ENCODE peak calls at places on chromosomes 5 and 9, in nine cellular contexts. One of them, this sample, is unnamed. For H3K4me1, the result is how much of the 10 kb centered on the place peaks cover.

GRCh38 chr5:128536229-128536860 is 1.7 kb downstream of the FBN2 start:
- DNase-seq in effector memory CD4-positive, alpha-beta T cell: no peak
- DNase-seq in cardiac muscle cell: peak
- DNase-seq in GM23248: peak
- DNase-seq in mammary epithelial cell: no peak
- DNase-seq in heart left ventricle: no peak
- DNase-seq in pancreas: no peak
- DNase-seq in fibroblast of lung: no peak
- DNase-seq in mesendoderm: peak
- DNase-seq in this sample: no peak

GRCh38 chr9:73565833-73566465 is 414.3 kb downstream of the ANXA1 start:
- DNase-seq in effector memory CD4-positive, alpha-beta T cell: no peak
- DNase-seq in cardiac muscle cell: peak
- DNase-seq in GM23248: peak
- DNase-seq in mammary epithelial cell: peak
- DNase-seq in heart left ventricle: no peak
- DNase-seq in pancreas: no peak
- DNase-seq in fibroblast of lung: peak
- DNase-seq in mesendoderm: peak
- DNase-seq in this sample: no peak

GRCh38 chr9:100756217-100756616 is 178.3 kb downstream of the CAVIN4 start:
- DNase-seq in effector memory CD4-positive, alpha-beta T cell: no peak
- DNase-seq in cardiac muscle cell: no peak
- DNase-seq in GM23248: peak
- DNase-seq in mammary epithelial cell: no peak
- DNase-seq in heart left ventricle: no peak
- DNase-seq in pancreas: no peak
- DNase-seq in fibroblast of lung: no peak
- DNase-seq in mesendoderm: no peak
- DNase-seq in this sample: no peak

GRCh38 chr5:127426661-127427060 is 90.8 kb upstream of the PRRC1 start:
- DNase-seq in effector memory CD4-positive, alpha-beta T cell: no peak
- DNase-seq in cardiac muscle cell: no peak
- DNase-seq in GM23248: no peak
- DNase-seq in mammary epithelial cell: no peak
- DNase-seq in heart left ventricle: no peak
- DNase-seq in pancreas: no peak
- DNase-seq in fibroblast of lung: no peak
- DNase-seq in mesendoderm: no peak
- DNase-seq in this sample: no peak

GRCh38 chr5:77643654-77644404 is 5.3 kb upstream of the OTP start:
- DNase-seq in effector memory CD4-positive, alpha-beta T cell: no peak
- DNase-seq in cardiac muscle cell: no peak
- DNase-seq in GM23248: no peak
- DNase-seq in mammary epithelial cell: no peak
- DNase-seq in heart left ventricle: no peak
- DNase-seq in pancreas: no peak
- DNase-seq in fibroblast of lung: no peak
- DNase-seq in mesendoderm: peak
- DNase-seq in this sample: peak

GRCh38 chr9:131668439-131669233 is 71.2 kb downstream of the RAPGEF1 start:
- DNase-seq in effector memory CD4-positive, alpha-beta T cell: peak
- DNase-seq in cardiac muscle cell: peak
- DNase-seq in GM23248: peak
- DNase-seq in mammary epithelial cell: peak
- DNase-seq in heart left ventricle: no peak
- DNase-seq in pancreas: peak
- DNase-seq in fibroblast of lung: peak
- DNase-seq in mesendoderm: no peak
- DNase-seq in this sample: peak

GRCh38 chr9:99020786-99021436 is 77.2 kb downstream of the COL15A1 start:
- DNase-seq in effector memory CD4-positive, alpha-beta T cell: no peak
- DNase-seq in cardiac muscle cell: no peak
- DNase-seq in GM23248: no peak
- DNase-seq in mammary epithelial cell: no peak
- DNase-seq in heart left ventricle: no peak
- DNase-seq in pancreas: no peak
- DNase-seq in fibroblast of lung: no peak
- DNase-seq in mesendoderm: no peak
- DNase-seq in this sample: no peak

GRCh38 chr9:76905984-76906861 is at the start of gene PRUNE2:
- DNase-seq in effector memory CD4-positive, alpha-beta T cell: no peak
- DNase-seq in cardiac muscle cell: peak
- DNase-seq in GM23248: peak
- DNase-seq in mammary epithelial cell: peak
- DNase-seq in heart left ventricle: peak
- DNase-seq in pancreas: peak
- DNase-seq in fibroblast of lung: peak
- DNase-seq in mesendoderm: peak
- DNase-seq in this sample: no peak

GRCh38 chr9:2181794-2182193 is 166.6 kb downstream of the SMARCA2 start:
- DNase-seq in effector memory CD4-positive, alpha-beta T cell: no peak
- DNase-seq in cardiac muscle cell: peak
- DNase-seq in GM23248: peak
- DNase-seq in mammary epithelial cell: no peak
- DNase-seq in heart left ventricle: no peak
- DNase-seq in pancreas: no peak
- DNase-seq in fibroblast of lung: no peak
- DNase-seq in mesendoderm: peak
- DNase-seq in this sample: no peak
- H3K4me3 ChIP-seq in effector memory CD4-positive, alpha-beta T cell: no peak
- H3K4me3 ChIP-seq in cardiac muscle cell: no peak
- H3K4me3 ChIP-seq in GM23248: no peak
- H3K4me3 ChIP-seq in mammary epithelial cell: no peak
- H3K4me3 ChIP-seq in heart left ventricle: no peak
- H3K4me3 ChIP-seq in pancreas: no peak
- H3K4me3 ChIP-seq in fibroblast of lung: no peak
- H3K4me3 ChIP-seq in mesendoderm: no peak
- H3K4me3 ChIP-seq in this sample: no peak

GRCh38 chr5:171593401-171593800 is 174.0 kb downstream of the FGF18 start:
- DNase-seq in effector memory CD4-positive, alpha-beta T cell: no peak
- DNase-seq in cardiac muscle cell: no peak
- DNase-seq in GM23248: no peak
- DNase-seq in mammary epithelial cell: no peak
- DNase-seq in heart left ventricle: no peak
- DNase-seq in pancreas: no peak
- DNase-seq in fibroblast of lung: no peak
- DNase-seq in mesendoderm: no peak
- DNase-seq in this sample: no peak
- H3K27ac ChIP-seq in effector memory CD4-positive, alpha-beta T cell: no peak
- H3K27ac ChIP-seq in cardiac muscle cell: no peak
- H3K27ac ChIP-seq in GM23248: no peak
- H3K27ac ChIP-seq in mammary epithelial cell: no peak
- H3K27ac ChIP-seq in heart left ventricle: no peak
- H3K27ac ChIP-seq in pancreas: no peak
- H3K27ac ChIP-seq in fibroblast of lung: no peak
- H3K27ac ChIP-seq in mesendoderm: no peak
- H3K27ac ChIP-seq in this sample: no peak

DNA sequence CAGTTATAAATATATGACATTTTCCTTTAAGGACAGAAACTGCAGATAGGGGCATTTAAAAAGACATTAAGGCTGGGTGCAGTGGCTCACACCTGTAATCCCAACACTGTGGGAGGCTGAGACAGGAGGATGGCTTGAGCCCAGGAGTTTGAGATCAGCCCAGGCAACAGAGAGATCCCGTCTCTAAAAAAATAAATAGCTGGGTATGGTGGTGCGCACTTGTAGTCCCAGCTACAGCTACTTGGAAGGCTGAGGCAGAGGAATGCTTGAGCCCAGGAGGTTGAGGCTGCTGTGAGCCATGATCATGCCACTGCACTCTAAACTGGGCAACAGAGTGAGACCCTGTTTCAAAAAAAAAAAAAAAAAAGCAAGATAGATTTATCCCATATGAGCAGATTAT is 63.6 kb downstream of the CSNK1A1 start:
- DNase-seq in effector memory CD4-positive, alpha-beta T cell: no peak
- DNase-seq in cardiac muscle cell: no peak
- DNase-seq in GM23248: no peak
- DNase-seq in mammary epithelial cell: no peak
- DNase-seq in heart left ventricle: no peak
- DNase-seq in pancreas: no peak
- DNase-seq in fibroblast of lung: peak
- DNase-seq in mesendoderm: no peak
- DNase-seq in this sample: no peak
- H3K4me1 ChIP-seq in effector memory CD4-positive, alpha-beta T cell: under half
- H3K4me1 ChIP-seq in cardiac muscle cell: under half
- H3K4me1 ChIP-seq in GM23248: half or more
- H3K4me1 ChIP-seq in mammary epithelial cell: half or more
- H3K4me1 ChIP-seq in heart left ventricle: under half
- H3K4me1 ChIP-seq in pancreas: under half
- H3K4me1 ChIP-seq in fibroblast of lung: under half
- H3K4me1 ChIP-seq in mesendoderm: under half
- H3K4me1 ChIP-seq in this sample: under half

DNA sequence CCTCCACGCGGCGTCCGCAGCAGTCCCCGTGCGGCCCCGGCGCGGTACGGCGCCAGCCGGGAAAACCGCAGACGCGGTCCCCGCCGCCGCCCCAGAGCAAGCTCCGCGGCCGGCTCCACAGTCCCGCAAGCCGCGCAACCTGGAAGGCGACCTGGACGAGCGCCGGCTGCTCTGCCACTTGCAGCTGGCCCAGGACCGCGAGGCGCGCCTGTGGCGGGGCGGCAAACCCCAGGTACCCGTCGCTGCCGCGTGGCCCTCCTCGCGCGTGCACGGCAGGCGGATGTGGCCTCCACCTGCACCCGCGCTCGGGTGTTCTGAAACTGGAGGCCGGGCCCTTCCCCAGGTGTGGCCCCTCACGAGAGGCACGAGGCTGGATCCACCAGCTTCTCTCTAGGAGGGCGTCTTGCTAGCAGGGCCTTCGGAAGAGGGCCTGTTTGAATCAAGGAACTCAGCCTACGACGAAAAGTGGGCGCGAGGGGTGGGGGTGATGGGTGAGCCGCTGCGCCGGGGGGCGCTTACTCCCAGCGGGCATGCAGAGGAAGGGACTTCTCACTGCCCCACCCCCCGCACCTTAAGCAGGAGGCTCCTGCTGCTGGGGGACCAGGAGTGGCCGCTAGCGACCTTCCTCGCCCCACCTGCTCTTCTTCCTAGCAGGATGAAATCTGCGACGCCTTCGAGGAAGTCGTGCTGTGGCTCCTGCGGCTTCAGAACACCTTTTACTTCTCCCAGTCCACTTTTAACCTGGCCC is 641 bp downstream of the CCNI2 start:
- DNase-seq in effector memory CD4-positive, alpha-beta T cell: peak
- DNase-seq in cardiac muscle cell: no peak
- DNase-seq in GM23248: no peak
- DNase-seq in mammary epithelial cell: no peak
- DNase-seq in heart left ventricle: no peak
- DNase-seq in pancreas: no peak
- DNase-seq in fibroblast of lung: no peak
- DNase-seq in mesendoderm: peak
- DNase-seq in this sample: peak
- H3K4me3 ChIP-seq in effector memory CD4-positive, alpha-beta T cell: peak
- H3K4me3 ChIP-seq in cardiac muscle cell: peak
- H3K4me3 ChIP-seq in GM23248: peak
- H3K4me3 ChIP-seq in mammary epithelial cell: no peak
- H3K4me3 ChIP-seq in heart left ventricle: peak
- H3K4me3 ChIP-seq in pancreas: peak
- H3K4me3 ChIP-seq in fibroblast of lung: no peak
- H3K4me3 ChIP-seq in mesendoderm: no peak
- H3K4me3 ChIP-seq in this sample: no peak

GRCh38 chr9:133248722-133249295 is 26.2 kb downstream of the ABO start:
- DNase-seq in effector memory CD4-positive, alpha-beta T cell: no peak
- DNase-seq in cardiac muscle cell: no peak
- DNase-seq in GM23248: no peak
- DNase-seq in mammary epithelial cell: no peak
- DNase-seq in heart left ventricle: no peak
- DNase-seq in pancreas: no peak
- DNase-seq in fibroblast of lung: no peak
- DNase-seq in mesendoderm: no peak
- DNase-seq in this sample: no peak

GRCh38 chr9:133251773-133252172 is 23.2 kb downstream of the ABO start:
- DNase-seq in effector memory CD4-positive, alpha-beta T cell: no peak
- DNase-seq in cardiac muscle cell: no peak
- DNase-seq in GM23248: no peak
- DNase-seq in mammary epithelial cell: no peak
- DNase-seq in heart left ventricle: no peak
- DNase-seq in pancreas: no peak
- DNase-seq in fibroblast of lung: no peak
- DNase-seq in mesendoderm: no peak
- DNase-seq in this sample: no peak

GRCh38 chr9:133250741-133251170 is 24.2 kb downstream of the ABO start:
- DNase-seq in effector memory CD4-positive, alpha-beta T cell: no peak
- DNase-seq in cardiac muscle cell: no peak
- DNase-seq in GM23248: no peak
- DNase-seq in mammary epithelial cell: no peak
- DNase-seq in heart left ventricle: no peak
- DNase-seq in pancreas: no peak
- DNase-seq in fibroblast of lung: no peak
- DNase-seq in mesendoderm: no peak
- DNase-seq in this sample: no peak

GRCh38 chr9:133247632-133248031 is 27.4 kb downstream of the ABO start:
- DNase-seq in effector memory CD4-positive, alpha-beta T cell: no peak
- DNase-seq in cardiac muscle cell: no peak
- DNase-seq in GM23248: no peak
- DNase-seq in mammary epithelial cell: no peak
- DNase-seq in heart left ventricle: no peak
- DNase-seq in pancreas: no peak
- DNase-seq in fibroblast of lung: no peak
- DNase-seq in mesendoderm: no peak
- DNase-seq in this sample: no peak

GRCh38 chr9:133249337-133249736 is 25.7 kb downstream of the ABO start:
- DNase-seq in effector memory CD4-positive, alpha-beta T cell: no peak
- DNase-seq in cardiac muscle cell: no peak
- DNase-seq in GM23248: no peak
- DNase-seq in mammary epithelial cell: no peak
- DNase-seq in heart left ventricle: no peak
- DNase-seq in pancreas: no peak
- DNase-seq in fibroblast of lung: no peak
- DNase-seq in mesendoderm: no peak
- DNase-seq in this sample: no peak
- H3K27ac ChIP-seq in effector memory CD4-positive, alpha-beta T cell: no peak
- H3K27ac ChIP-seq in cardiac muscle cell: no peak
- H3K27ac ChIP-seq in GM23248: no peak
- H3K27ac ChIP-seq in mammary epithelial cell: no peak
- H3K27ac ChIP-seq in heart left ventricle: no peak
- H3K27ac ChIP-seq in pancreas: no peak
- H3K27ac ChIP-seq in fibroblast of lung: no peak
- H3K27ac ChIP-seq in mesendoderm: no peak
- H3K27ac ChIP-seq in this sample: no peak

DNA sequence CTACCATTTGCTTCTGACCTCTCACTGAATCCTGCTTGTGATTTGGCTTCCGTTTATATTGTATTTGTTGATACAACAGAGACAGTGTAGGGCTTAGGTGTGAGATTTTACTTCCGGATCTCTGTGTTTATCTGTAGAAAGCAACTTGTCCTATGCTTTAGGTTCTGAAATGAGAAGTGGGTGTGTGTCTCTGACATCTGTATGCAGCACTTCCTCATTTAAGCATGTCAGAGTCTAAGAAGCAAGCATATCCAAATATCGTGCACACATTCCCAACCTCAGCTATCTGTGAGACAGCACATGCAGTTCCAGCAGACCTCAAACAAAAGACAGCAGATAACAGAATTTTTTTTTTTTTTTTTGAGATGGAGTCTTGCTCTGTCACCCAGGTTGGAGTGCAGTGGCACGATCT is 16.3 kb downstream of the KLF9 start:
- DNase-seq in effector memory CD4-positive, alpha-beta T cell: no peak
- DNase-seq in cardiac muscle cell: peak
- DNase-seq in GM23248: no peak
- DNase-seq in mammary epithelial cell: no peak
- DNase-seq in heart left ventricle: no peak
- DNase-seq in pancreas: no peak
- DNase-seq in fibroblast of lung: no peak
- DNase-seq in mesendoderm: no peak
- DNase-seq in this sample: peak
- H3K4me1 ChIP-seq in effector memory CD4-positive, alpha-beta T cell: under half
- H3K4me1 ChIP-seq in cardiac muscle cell: under half
- H3K4me1 ChIP-seq in GM23248: under half
- H3K4me1 ChIP-seq in mammary epithelial cell: under half
- H3K4me1 ChIP-seq in heart left ventricle: half or more
- H3K4me1 ChIP-seq in pancreas: under half
- H3K4me1 ChIP-seq in fibroblast of lung: under half
- H3K4me1 ChIP-seq in mesendoderm: under half
- H3K4me1 ChIP-seq in this sample: half or more